ENCODE peak calls at places on chromosomes 11 and 22, in five cellular contexts. U is colonic mucosa; G is Calu3; J is stimulated activated CD4-positive, alpha-beta T cell treated with anti-CD3 and anti-CD28 coated beads, TNF-alpha, amount 100 ng/mL, for 48 hours; F is HEK293T. A is an unnamed sample.

GRCh38 chr11:597166-597725 is 18.5 kb downstream of the IRF7 start:
- DNase-seq in U (no peak), G (peak; percentile 29), J (no peak), F (peak; percentile 52), A (no peak)

GRCh38 chr22:30238661-30239420 is 7.7 kb downstream of the LIF start:
- DNase-seq in U (peak; percentile 58), G (peak; percentile 85), J (no peak), F (no peak), A (no peak)

GRCh38 chr11:70671083-70671482 is 272.8 kb downstream of the CTTN start:
- DNase-seq in U (no peak), G (no peak), J (no peak), F (no peak), A (no peak)

GRCh38 chr11:25576320-25576719 is 755.6 kb upstream of the ANO3 start:
- DNase-seq in U (no peak), G (no peak), J (no peak), F (no peak), A (no peak)

GRCh38 chr22:48740086-48740730 is 1087.5 kb downstream of the BRD1 start:
- DNase-seq in U (no peak), G (no peak), J (no peak), F (no peak), A (no peak)

GRCh38 chr22:43053176-43053575 is 36.0 kb downstream of the TTLL1 start:
- DNase-seq in U (no peak), G (no peak), J (no peak), F (no peak), A (no peak)

GRCh38 chr22:21771631-21771976 is 36.0 kb upstream of the YPEL1 start:
- DNase-seq in U (no peak), G (no peak), J (no peak), F (no peak), A (no peak)

GRCh38 chr22:41092847-41093371 is 517 bp downstream of the EP300 start:
- DNase-seq in U (peak; percentile 44), G (peak; percentile 34), J (no peak), F (no peak), A (no peak)

GRCh38 chr11:70331901-70332300 is 61.4 kb downstream of the PPFIA1 start:
- DNase-seq in U (no peak), G (no peak), J (no peak), F (no peak), A (no peak)

GRCh38 chr22:39204216-39204615 is 40.6 kb downstream of the PDGFB start:
- DNase-seq in U (no peak), G (no peak), J (no peak), F (no peak), A (no peak)